ENCODE peak calls at places on chromosomes 3 and 15, in ten cellular contexts. R is mesothelial cell of epicardium, I is AG10803, V is transverse colon, Z is GM20000, Y is activated B cell treated with CpG ODN at 0.5 μM for 24 hours, W is mucosa of descending colon, O is Calu3, U is thoracic aorta, P is epithelial cell of esophagus. L is an unnamed sample.

GRCh38 chr15:99511529-99511864 is 54.3 kb upstream of the MEF2A start:
- DNase-seq in W (no peak), Z (no peak), R (no peak), Y (no peak), I (peak), P (no peak), V (no peak), O (no peak), U (no peak), L (no peak)

GRCh38 chr15:57138260-57138895 is 219.9 kb downstream of the TCF12 start:
- DNase-seq in Y (no peak), W (peak), V (peak), O (peak), R (no peak), U (no peak), I (peak), Z (no peak), P (peak), L (no peak)

GRCh38 chr3:16441306-16441898 is 72.1 kb downstream of the RFTN1 start:
- DNase-seq in W (no peak), Y (no peak), O (no peak), I (peak), U (no peak), V (no peak), Z (no peak), R (no peak), P (no peak), L (no peak)

GRCh38 chr15:41949400-41950126 is 22.8 kb downstream of the EHD4 start:
- DNase-seq in I (peak), Y (no peak), U (no peak), P (no peak), O (no peak), R (no peak), Z (no peak), W (no peak), V (no peak), L (no peak)

GRCh38 chr15:41501191-41501917 is 7.7 kb downstream of the ITPKA start:
- DNase-seq in W (no peak), Y (peak), O (no peak), Z (peak), P (peak), U (no peak), V (no peak), R (no peak), I (no peak), L (peak)

GRCh38 chr3:23183731-23184130 is 19.4 kb upstream of the UBE2E2 start:
- DNase-seq in Z (peak), O (peak), W (peak), U (no peak), I (peak), V (peak), Y (no peak), P (peak), R (no peak), L (no peak)

GRCh38 chr3:127628788-127629456 is at the start of gene PODXL2:
- DNase-seq in I (peak), R (peak), W (peak), O (peak), U (no peak), V (peak), Z (peak), Y (peak), P (peak), L (peak)

GRCh38 chr15:48794697-48795134 is 16.2 kb downstream of the CEP152 start:
- DNase-seq in P (peak), O (no peak), I (peak), U (no peak), W (no peak), Z (peak), R (no peak), V (no peak), Y (peak), L (no peak)

GRCh38 chr3:14899993-14900618 is 47.3 kb upstream of the NR2C2 start:
- DNase-seq in V (peak), P (no peak), I (no peak), O (peak), Y (no peak), U (no peak), W (peak), R (no peak), Z (no peak), L (no peak)

GRCh38 chr3:15279671-15280402 is 52.5 kb downstream of the SH3BP5 start:
- DNase-seq in O (no peak), Y (no peak), V (no peak), Z (no peak), U (no peak), R (no peak), I (peak), W (no peak), P (peak), L (no peak)

GRCh38 chr15:75760689-75761435 is 48.2 kb upstream of the CSPG4 start:
- DNase-seq in V (no peak), R (no peak), W (no peak), O (no peak), Y (no peak), P (no peak), U (no peak), Z (no peak), I (no peak), L (no peak)

GRCh38 chr15:88621789-88622604 is 857 bp downstream of the AEN start:
- DNase-seq in I (peak), O (no peak), P (peak), V (peak), W (no peak), Y (no peak), Z (peak), U (no peak), R (no peak), L (no peak)

GRCh38 chr3:190188197-190188596 is 67.5 kb upstream of the P3H2 start:
- DNase-seq in U (no peak), R (no peak), Y (no peak), O (no peak), V (no peak), I (peak), W (no peak), P (no peak), Z (no peak), L (no peak)

GRCh38 chr3:134795776-134796312 is 784 bp downstream of the EPHB1 start:
- DNase-seq in P (peak), V (no peak), O (no peak), I (peak), R (no peak), Z (peak), Y (no peak), U (no peak), W (no peak), L (no peak)

GRCh38 chr15:39584662-39585393 is 3.9 kb downstream of the THBS1 start:
- DNase-seq in R (no peak), P (peak), Z (no peak), Y (no peak), V (no peak), U (no peak), W (no peak), I (peak), O (no peak), L (no peak)

GRCh38 chr15:78768531-78769408 is 42.5 kb downstream of the ADAMTS7 start:
- DNase-seq in Z (no peak), V (no peak), U (no peak), W (no peak), O (no peak), P (no peak), I (no peak), R (no peak), Y (no peak), L (peak)

GRCh38 chr15:27990411-27991338 is 108.4 kb downstream of the OCA2 start:
- DNase-seq in R (no peak), Y (no peak), I (no peak), Z (no peak), W (no peak), U (no peak), P (no peak), V (no peak), O (no peak), L (no peak)

GRCh38 chr3:187943677-187944390 is 198.6 kb upstream of the BCL6 start:
- DNase-seq in P (peak), I (peak), R (no peak), V (no peak), U (no peak), O (no peak), Z (no peak), W (no peak), Y (no peak), L (no peak)

GRCh38 chr15:64740361-64741170 is 34.8 kb downstream of the RBPMS2 start:
- DNase-seq in I (peak), Z (peak), W (peak), Y (no peak), O (peak), U (no peak), V (peak), R (no peak), P (peak), L (peak)

GRCh38 chr3:54040476-54040875 is 81.9 kb upstream of the CACNA2D3 start:
- DNase-seq in I (no peak), P (no peak), O (no peak), V (no peak), U (no peak), R (no peak), Z (no peak), Y (no peak), W (no peak), L (no peak)

GRCh38 chr3:41095702-41096101 is 103.6 kb upstream of the CTNNB1 start:
- DNase-seq in V (no peak), W (no peak), R (no peak), I (no peak), O (no peak), P (peak), U (no peak), Y (no peak), Z (no peak), L (no peak)

DNA sequence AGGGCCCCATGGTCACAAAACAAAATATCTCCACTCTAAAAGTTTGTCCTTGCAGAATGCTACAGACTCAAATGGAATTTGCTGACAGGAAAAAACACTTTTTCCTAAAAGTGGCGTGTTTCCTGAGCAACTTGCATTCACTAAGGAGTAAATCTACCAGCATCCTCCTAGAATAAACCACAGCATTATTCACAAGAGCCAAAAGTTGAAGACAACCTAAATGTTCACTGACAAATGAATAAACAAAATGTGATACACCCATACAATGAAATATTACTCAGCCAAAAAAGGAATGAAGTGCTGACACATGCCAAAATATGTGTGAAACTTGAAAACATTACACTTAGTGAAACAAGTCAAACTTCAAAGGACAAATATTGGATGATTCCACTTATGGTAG is 28.9 kb downstream of the ITGB5 start:
- DNase-seq in I (peak), R (no peak), W (no peak), V (no peak), Y (no peak), P (no peak), U (no peak), O (no peak), Z (no peak), L (no peak)
- TF ChIP-seq CTCF in I (no peak), R (no peak), W (no peak), V (no peak), Y (no peak), P (no peak), U (no peak), O (no peak), Z (no peak), L (no peak)

GRCh38 chr3:39631136-39631535 is 163.7 kb downstream of the MOBP start:
- DNase-seq in R (no peak), O (no peak), Z (no peak), V (no peak), W (no peak), U (no peak), I (peak), Y (no peak), P (no peak), L (no peak)
- TF ChIP-seq CTCF in R (no peak), O (no peak), Z (no peak), V (no peak), W (no peak), U (no peak), I (no peak), Y (no peak), P (no peak), L (no peak)

GRCh38 chr3:97940034-97940433 is 32.2 kb downstream of the RIOX2 start:
- DNase-seq in W (no peak), V (no peak), U (no peak), O (no peak), I (no peak), Y (no peak), Z (no peak), P (peak), R (no peak), L (no peak)
- TF ChIP-seq CTCF in W (no peak), V (no peak), U (no peak), O (no peak), I (peak), Y (no peak), Z (no peak), P (peak), R (no peak), L (peak)

DNA sequence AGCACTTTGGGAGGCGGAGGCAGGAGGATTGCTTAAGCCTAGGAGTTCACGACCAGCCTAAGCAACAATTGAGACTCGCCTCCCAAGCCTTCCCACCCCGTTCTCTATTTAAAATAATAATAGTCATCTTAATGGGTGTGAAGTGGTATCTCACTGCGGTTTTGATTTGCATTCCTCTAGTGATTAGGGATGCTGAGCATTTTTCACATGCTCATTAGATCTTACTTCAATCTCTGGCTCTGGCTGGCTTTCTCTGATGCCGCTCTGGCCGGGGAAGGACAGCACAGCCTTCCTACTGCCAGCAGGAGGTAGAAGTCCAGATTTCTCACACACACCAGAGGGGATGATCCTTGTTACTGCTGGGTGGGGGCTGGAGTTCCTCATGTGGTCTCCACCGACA is 7.4 kb upstream of the EIF4A2 start:
- DNase-seq in W (no peak), O (no peak), Y (no peak), Z (no peak), R (no peak), U (no peak), I (no peak), P (no peak), V (no peak), L (no peak)
- TF ChIP-seq CTCF in W (no peak), O (no peak), Y (no peak), Z (no peak), R (no peak), U (no peak), I (no peak), P (no peak), V (no peak), L (no peak)

GRCh38 chr3:184239221-184239620 is 9.5 kb downstream of the ALG3 start:
- DNase-seq in I (no peak), Z (no peak), O (no peak), P (no peak), R (no peak), W (no peak), V (no peak), U (no peak), Y (no peak), L (no peak)

GRCh38 chr3:184239710-184240109 is 9.1 kb downstream of the ALG3 start:
- DNase-seq in Y (no peak), Z (no peak), P (no peak), R (no peak), O (no peak), V (no peak), U (no peak), W (no peak), I (no peak), L (no peak)

GRCh38 chr3:184241447-184242296 is 7.1 kb downstream of the ALG3 start:
- DNase-seq in Y (no peak), R (no peak), Z (no peak), P (peak), O (peak), V (peak), W (peak), U (no peak), I (no peak), L (peak)

GRCh38 chr3:184241141-184241446 is 7.7 kb downstream of the ALG3 start:
- DNase-seq in W (no peak), Y (no peak), I (no peak), O (no peak), Z (no peak), V (no peak), U (no peak), P (no peak), R (no peak), L (no peak)

DNA sequence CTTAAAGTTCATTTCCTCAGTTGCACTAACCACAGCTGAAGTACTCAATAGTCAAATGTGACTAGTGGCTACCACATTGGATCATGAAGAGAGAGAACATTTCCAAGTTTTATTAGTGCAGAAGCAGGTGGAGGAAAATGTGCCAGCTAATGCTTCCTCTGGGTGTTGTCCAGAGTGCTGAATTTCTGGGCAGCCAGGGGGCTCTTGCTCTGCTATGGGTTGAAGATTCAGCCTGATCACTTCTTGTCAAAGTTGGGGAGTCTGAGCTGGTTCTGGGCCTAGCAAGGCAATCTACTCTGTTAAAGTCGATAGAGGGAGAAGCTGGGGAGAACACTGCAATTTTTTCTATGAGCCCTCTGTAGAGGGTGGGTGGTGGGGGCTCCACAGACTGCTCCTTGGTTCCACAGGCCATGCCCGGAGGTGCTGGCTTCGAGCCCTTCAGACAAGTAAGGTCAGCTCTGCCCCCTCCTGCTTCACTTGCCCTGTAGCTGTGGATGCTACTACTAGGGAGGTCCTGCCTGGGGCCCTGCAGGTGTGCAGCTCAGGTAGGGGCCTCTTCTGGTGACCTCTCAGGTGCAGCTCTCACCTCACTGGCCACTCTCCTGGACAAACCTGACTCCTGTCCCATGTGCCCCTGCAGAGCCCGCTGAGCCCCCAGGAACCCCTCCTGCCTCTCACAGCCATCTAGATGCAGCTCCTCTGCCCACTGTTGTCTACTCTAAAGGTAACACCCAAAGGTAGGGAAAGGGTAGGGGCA is 8.2 kb downstream of the ALG3 start:
- DNase-seq in P (peak), Z (no peak), O (peak), I (no peak), V (no peak), U (no peak), W (no peak), R (no peak), Y (no peak), L (no peak)
- TF ChIP-seq CTCF in P (no peak), Z (no peak), O (no peak), I (no peak), V (no peak), U (no peak), W (no peak), R (no peak), Y (no peak), L (no peak)

DNA sequence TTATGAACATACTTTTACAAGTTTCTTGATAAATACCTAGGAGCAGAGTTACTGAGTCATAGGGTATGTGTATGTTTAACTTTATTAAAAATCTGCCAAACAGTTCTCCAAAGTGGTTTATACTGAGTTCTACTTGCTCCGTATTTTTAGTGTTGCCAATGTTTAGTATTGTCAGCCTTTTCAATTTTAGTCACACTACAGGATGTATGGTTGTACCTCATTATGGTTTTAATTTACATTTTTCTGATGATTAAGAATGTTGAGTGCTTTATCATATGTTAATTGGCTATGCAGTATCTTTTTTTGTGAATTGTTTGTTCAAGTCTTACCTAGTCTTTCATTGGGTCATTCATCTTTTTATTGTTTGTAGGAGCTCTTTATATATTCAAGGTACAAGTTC is 4.3 kb downstream of the TMOD3 start:
- DNase-seq in U (no peak), Y (no peak), I (no peak), W (no peak), Z (no peak), O (no peak), P (no peak), V (no peak), R (no peak), L (no peak)
- TF ChIP-seq CTCF in U (no peak), Y (no peak), I (no peak), W (no peak), Z (no peak), O (no peak), P (no peak), V (no peak), R (no peak), L (no peak)

DNA sequence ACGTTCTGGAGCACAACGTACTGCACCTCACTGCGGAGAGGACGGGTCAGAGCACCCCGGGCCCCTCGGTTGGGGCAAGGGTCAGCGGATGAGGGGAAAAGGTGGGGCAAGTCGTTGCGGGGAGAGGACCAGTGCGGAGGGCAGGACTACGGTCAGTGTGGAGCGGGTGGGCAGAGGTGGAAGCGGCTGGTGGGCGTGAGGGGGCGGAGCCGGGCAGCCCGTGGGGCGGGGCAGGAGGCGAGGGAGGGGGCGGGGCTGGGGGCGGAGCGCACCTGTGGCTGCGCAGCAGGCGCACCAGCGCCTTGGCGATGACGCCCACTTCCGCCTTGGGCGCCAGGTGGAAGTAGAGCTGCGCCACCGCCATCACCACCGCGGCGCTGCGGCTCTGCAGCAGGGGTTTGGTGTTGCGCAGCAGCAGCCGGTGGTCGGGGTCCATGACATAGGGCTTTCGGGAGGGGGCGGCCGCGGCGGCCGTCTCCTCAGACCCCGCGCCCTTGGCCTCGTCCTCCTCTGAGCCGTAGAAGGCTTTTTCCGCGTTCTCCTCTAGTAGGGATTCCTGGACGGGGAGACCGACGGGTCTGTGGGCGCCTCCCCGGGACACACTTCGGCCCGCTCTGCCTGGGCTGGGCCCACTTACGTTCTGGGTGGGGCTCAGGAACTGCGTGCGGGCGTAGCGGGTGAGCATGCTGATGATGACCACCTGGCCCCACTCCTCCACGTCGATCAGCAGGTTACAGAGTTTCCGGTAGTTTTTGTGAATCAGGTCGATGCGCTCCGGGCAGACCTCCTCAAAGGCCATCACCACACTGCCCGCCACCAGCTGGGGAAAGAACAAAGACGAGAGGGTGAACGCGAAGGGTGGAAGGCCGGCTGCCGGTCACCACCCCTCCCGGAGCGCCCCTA is 29.2 kb downstream of the AP3B2 start:
- DNase-seq in I (no peak), R (peak), V (peak), P (peak), W (peak), U (no peak), Y (peak), O (peak), Z (peak), L (peak)
- TF ChIP-seq CTCF in I (no peak), R (no peak), V (no peak), P (peak), W (no peak), U (no peak), Y (no peak), O (no peak), Z (peak), L (peak)

L was measured in upper lobe of right lung.